ENCODE peak calls at places on chromosomes 13 and 19, in six cellular contexts. R, P, Z, W, U and X are unnamed samples.

GRCh38 chr19:3184847-3185481 is 766 bp upstream of the NCLN start:
- DNase-seq in U (peak; percentile 80), Z (peak; percentile 80), R (peak; percentile 82), W (no peak), P (peak; percentile 48), X (peak; percentile 59)

GRCh38 chr13:45361596-45362206 is 20.7 kb upstream of the TPT1 start:
- DNase-seq in P (peak; percentile 52), Z (peak; percentile 75), U (no peak), W (no peak), R (no peak), X (peak; percentile 22)

GRCh38 chr19:18848860-18849661 is 17.3 kb downstream of the UPF1 start:
- DNase-seq in U (no peak), R (peak; percentile 87), P (peak; percentile 80), Z (peak; percentile 72), W (no peak), X (peak; percentile 39)

GRCh38 chr19:2494084-2494446 is 18.1 kb downstream of the GADD45B start:
- DNase-seq in W (no peak), R (no peak), P (peak; percentile 78), Z (peak; percentile 77), U (no peak), X (peak; percentile 63)

GRCh38 chr13:28820099-28821051 is at the start of gene MTUS2:
- DNase-seq in W (peak; percentile 29), U (no peak), R (no peak), P (no peak), Z (no peak), X (no peak)

GRCh38 chr19:48465215-48465614 is 4.0 kb upstream of the CYTH2 start:
- DNase-seq in P (no peak), U (no peak), W (no peak), R (no peak), Z (no peak), X (no peak)

GRCh38 chr13:34300559-34300958 is 482.6 kb downstream of the RFC3 start:
- DNase-seq in W (no peak), U (no peak), R (no peak), Z (peak; percentile 11), P (no peak), X (no peak)

GRCh38 chr13:36453518-36453917 is 21.2 kb downstream of the CCNA1 start:
- DNase-seq in Z (peak; percentile 19), R (no peak), U (no peak), W (no peak), P (no peak), X (no peak)